ENCODE peak calls at places on chromosomes 3 and 15, in nine cellular contexts. One of them, this sample, is unnamed.

GRCh38 chr3:150349314-150350097 is 58.6 kb upstream of the TSC22D2 start:
- DNase-seq in AG10803: peak
- DNase-seq in AG04449: no peak
- DNase-seq in HCT116: no peak
- DNase-seq in GM12878: no peak
- DNase-seq in adrenal gland: no peak
- DNase-seq in lower lobe of right lung: peak
- DNase-seq in SK-N-SH: no peak
- DNase-seq in kidney: no peak
- DNase-seq in this sample: no peak

GRCh38 chr3:156400062-156400461 is 154.9 kb downstream of the SSR3 start:
- DNase-seq in AG10803: no peak
- DNase-seq in AG04449: no peak
- DNase-seq in HCT116: no peak
- DNase-seq in GM12878: no peak
- DNase-seq in adrenal gland: no peak
- DNase-seq in lower lobe of right lung: no peak
- DNase-seq in SK-N-SH: peak
- DNase-seq in kidney: no peak
- DNase-seq in this sample: no peak

GRCh38 chr3:149657796-149658443 is at the start of gene WWTR1:
- DNase-seq in AG10803: peak
- DNase-seq in AG04449: peak
- DNase-seq in HCT116: peak
- DNase-seq in GM12878: peak
- DNase-seq in adrenal gland: peak
- DNase-seq in lower lobe of right lung: peak
- DNase-seq in SK-N-SH: peak
- DNase-seq in kidney: peak
- DNase-seq in this sample: peak

GRCh38 chr3:63937661-63938651 is 25.8 kb upstream of the SCAANT1 start:
- DNase-seq in AG10803: no peak
- DNase-seq in AG04449: no peak
- DNase-seq in HCT116: no peak
- DNase-seq in GM12878: peak
- DNase-seq in adrenal gland: no peak
- DNase-seq in lower lobe of right lung: peak
- DNase-seq in SK-N-SH: no peak
- DNase-seq in kidney: no peak
- DNase-seq in this sample: no peak

GRCh38 chr3:163132111-163132510 is 1635.5 kb downstream of the OTOL1 start:
- DNase-seq in AG10803: no peak
- DNase-seq in AG04449: no peak
- DNase-seq in HCT116: no peak
- DNase-seq in GM12878: no peak
- DNase-seq in adrenal gland: no peak
- DNase-seq in lower lobe of right lung: no peak
- DNase-seq in SK-N-SH: no peak
- DNase-seq in kidney: no peak
- DNase-seq in this sample: no peak

GRCh38 chr3:149706905-149707304 is 45.4 kb downstream of the COMMD2 start:
- DNase-seq in AG10803: peak
- DNase-seq in AG04449: no peak
- DNase-seq in HCT116: no peak
- DNase-seq in GM12878: no peak
- DNase-seq in adrenal gland: no peak
- DNase-seq in lower lobe of right lung: no peak
- DNase-seq in SK-N-SH: no peak
- DNase-seq in kidney: no peak
- DNase-seq in this sample: no peak

GRCh38 chr3:66971891-66972551 is 26.1 kb upstream of the KBTBD8 start:
- DNase-seq in AG10803: peak
- DNase-seq in AG04449: peak
- DNase-seq in HCT116: peak
- DNase-seq in GM12878: peak
- DNase-seq in adrenal gland: peak
- DNase-seq in lower lobe of right lung: peak
- DNase-seq in SK-N-SH: peak
- DNase-seq in kidney: peak
- DNase-seq in this sample: no peak

GRCh38 chr3:137854498-137855285 is 90.6 kb downstream of the SOX14 start:
- DNase-seq in AG10803: no peak
- DNase-seq in AG04449: no peak
- DNase-seq in HCT116: no peak
- DNase-seq in GM12878: no peak
- DNase-seq in adrenal gland: no peak
- DNase-seq in lower lobe of right lung: no peak
- DNase-seq in SK-N-SH: no peak
- DNase-seq in kidney: no peak
- DNase-seq in this sample: no peak

GRCh38 chr15:23003736-23004135 is 23.6 kb upstream of the CYFIP1 start:
- DNase-seq in AG10803: no peak
- DNase-seq in AG04449: no peak
- DNase-seq in HCT116: no peak
- DNase-seq in GM12878: no peak
- DNase-seq in adrenal gland: no peak
- DNase-seq in lower lobe of right lung: no peak
- DNase-seq in SK-N-SH: no peak
- DNase-seq in kidney: no peak
- DNase-seq in this sample: no peak

GRCh38 chr3:136135039-136135802 is 60.9 kb downstream of the MSL2 start:
- DNase-seq in AG10803: no peak
- DNase-seq in AG04449: no peak
- DNase-seq in HCT116: no peak
- DNase-seq in GM12878: no peak
- DNase-seq in adrenal gland: no peak
- DNase-seq in lower lobe of right lung: no peak
- DNase-seq in SK-N-SH: peak
- DNase-seq in kidney: no peak
- DNase-seq in this sample: no peak

GRCh38 chr3:15387171-15387581 is 40.2 kb downstream of the METTL6 start:
- DNase-seq in AG10803: peak
- DNase-seq in AG04449: no peak
- DNase-seq in HCT116: no peak
- DNase-seq in GM12878: no peak
- DNase-seq in adrenal gland: peak
- DNase-seq in lower lobe of right lung: no peak
- DNase-seq in SK-N-SH: no peak
- DNase-seq in kidney: no peak
- DNase-seq in this sample: no peak

GRCh38 chr15:31193291-31193690 is 91.8 kb upstream of the TRPM1 start:
- DNase-seq in AG10803: no peak
- DNase-seq in AG04449: no peak
- DNase-seq in HCT116: no peak
- DNase-seq in GM12878: no peak
- DNase-seq in adrenal gland: no peak
- DNase-seq in lower lobe of right lung: no peak
- DNase-seq in SK-N-SH: no peak
- DNase-seq in kidney: no peak
- DNase-seq in this sample: no peak

GRCh38 chr3:196292281-196292923 is 4.9 kb upstream of the PCYT1A start:
- DNase-seq in AG10803: no peak
- DNase-seq in AG04449: no peak
- DNase-seq in HCT116: no peak
- DNase-seq in GM12878: no peak
- DNase-seq in adrenal gland: no peak
- DNase-seq in lower lobe of right lung: no peak
- DNase-seq in SK-N-SH: no peak
- DNase-seq in kidney: no peak
- DNase-seq in this sample: no peak
- H3K4me3 ChIP-seq in AG10803: no peak
- H3K4me3 ChIP-seq in AG04449: no peak
- H3K4me3 ChIP-seq in HCT116: no peak
- H3K4me3 ChIP-seq in GM12878: peak
- H3K4me3 ChIP-seq in adrenal gland: no peak
- H3K4me3 ChIP-seq in lower lobe of right lung: no peak
- H3K4me3 ChIP-seq in SK-N-SH: no peak
- H3K4me3 ChIP-seq in kidney: no peak
- H3K4me3 ChIP-seq in this sample: no peak

GRCh38 chr3:129281726-129282125 is 3.1 kb downstream of the HMCES start:
- DNase-seq in AG10803: no peak
- DNase-seq in AG04449: no peak
- DNase-seq in HCT116: no peak
- DNase-seq in GM12878: no peak
- DNase-seq in adrenal gland: no peak
- DNase-seq in lower lobe of right lung: no peak
- DNase-seq in SK-N-SH: no peak
- DNase-seq in kidney: no peak
- DNase-seq in this sample: no peak

GRCh38 chr3:129282727-129283327 is 4.2 kb downstream of the HMCES start:
- DNase-seq in AG10803: peak
- DNase-seq in AG04449: no peak
- DNase-seq in HCT116: no peak
- DNase-seq in GM12878: peak
- DNase-seq in adrenal gland: peak
- DNase-seq in lower lobe of right lung: no peak
- DNase-seq in SK-N-SH: no peak
- DNase-seq in kidney: no peak
- DNase-seq in this sample: no peak

GRCh38 chr3:129289201-129289921 is 10.7 kb downstream of the HMCES start:
- DNase-seq in AG10803: peak
- DNase-seq in AG04449: no peak
- DNase-seq in HCT116: no peak
- DNase-seq in GM12878: no peak
- DNase-seq in adrenal gland: no peak
- DNase-seq in lower lobe of right lung: no peak
- DNase-seq in SK-N-SH: no peak
- DNase-seq in kidney: no peak
- DNase-seq in this sample: no peak

GRCh38 chr3:129291487-129291886 is 12.8 kb downstream of the HMCES start:
- DNase-seq in AG10803: peak
- DNase-seq in AG04449: no peak
- DNase-seq in HCT116: no peak
- DNase-seq in GM12878: no peak
- DNase-seq in adrenal gland: no peak
- DNase-seq in lower lobe of right lung: no peak
- DNase-seq in SK-N-SH: no peak
- DNase-seq in kidney: no peak
- DNase-seq in this sample: no peak

DNA sequence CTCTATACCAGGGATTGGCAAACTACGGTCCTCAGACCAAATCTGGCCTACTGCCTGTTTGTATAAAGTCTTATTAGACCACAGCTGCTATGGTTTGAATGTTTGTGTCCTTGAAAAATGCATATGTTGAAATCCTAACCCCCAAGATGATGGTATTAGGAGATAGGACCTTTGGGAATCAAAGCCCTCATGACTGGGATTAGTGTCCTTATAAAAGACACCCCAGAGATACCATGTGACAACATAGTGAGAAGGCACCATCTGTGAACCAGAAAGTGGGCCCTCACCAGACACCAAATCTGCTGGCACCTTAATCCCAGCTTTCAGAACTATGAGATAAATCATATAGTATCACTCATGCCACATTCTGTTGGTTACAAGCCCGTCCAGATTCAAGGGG is 7.4 kb downstream of the HMCES start:
- DNase-seq in AG10803: peak
- DNase-seq in AG04449: peak
- DNase-seq in HCT116: no peak
- DNase-seq in GM12878: no peak
- DNase-seq in adrenal gland: no peak
- DNase-seq in lower lobe of right lung: no peak
- DNase-seq in SK-N-SH: no peak
- DNase-seq in kidney: no peak
- DNase-seq in this sample: no peak
- TF ChIP-seq CTCF in AG10803: no peak
- TF ChIP-seq CTCF in AG04449: no peak
- TF ChIP-seq CTCF in HCT116: no peak
- TF ChIP-seq CTCF in GM12878: no peak
- TF ChIP-seq CTCF in adrenal gland: no peak
- TF ChIP-seq CTCF in lower lobe of right lung: no peak
- TF ChIP-seq CTCF in SK-N-SH: no peak
- TF ChIP-seq CTCF in kidney: no peak
- TF ChIP-seq CTCF in this sample: no peak

DNA sequence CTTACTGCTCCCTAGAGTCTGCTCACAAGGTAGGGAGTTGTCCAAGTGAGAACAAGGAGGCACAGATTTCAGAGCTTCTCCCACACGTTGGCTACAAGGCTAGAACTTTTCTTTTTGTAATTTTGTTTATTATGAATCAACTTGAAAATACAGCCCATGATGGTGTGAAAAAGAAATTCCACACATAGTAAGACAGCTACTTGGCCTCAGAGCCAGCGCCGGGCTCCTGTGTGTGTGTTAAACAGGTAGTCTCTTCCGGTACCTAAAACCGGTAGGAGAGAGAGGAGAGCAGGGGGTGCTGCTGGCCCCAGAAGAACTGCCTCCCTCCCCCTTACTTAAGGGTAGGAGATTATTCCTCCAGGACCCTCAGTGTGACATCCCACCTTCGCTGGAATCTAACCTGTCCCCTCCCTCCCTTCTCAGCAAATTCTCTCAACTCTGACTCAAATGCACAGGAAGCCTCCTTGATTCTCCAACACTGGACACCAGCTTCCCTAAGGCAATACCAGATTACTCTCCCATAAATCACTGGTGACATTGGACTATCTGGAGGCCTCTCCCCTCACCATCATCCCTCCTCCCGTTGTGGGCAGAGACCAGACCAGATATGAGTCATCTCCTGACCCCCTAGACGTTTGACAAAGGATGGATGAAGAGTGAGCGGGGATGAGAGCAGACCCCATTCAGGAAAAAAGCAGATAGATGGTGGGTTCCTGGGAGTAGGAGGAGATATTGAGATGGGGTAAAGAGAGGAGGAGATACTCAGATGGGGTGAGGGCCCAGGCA is 4.5 kb upstream of the IP6K1 start:
- DNase-seq in AG10803: no peak
- DNase-seq in AG04449: no peak
- DNase-seq in HCT116: no peak
- DNase-seq in GM12878: no peak
- DNase-seq in adrenal gland: no peak
- DNase-seq in lower lobe of right lung: no peak
- DNase-seq in SK-N-SH: peak
- DNase-seq in kidney: no peak
- DNase-seq in this sample: no peak
- H3K4me3 ChIP-seq in AG10803: no peak
- H3K4me3 ChIP-seq in AG04449: no peak
- H3K4me3 ChIP-seq in HCT116: no peak
- H3K4me3 ChIP-seq in GM12878: no peak
- H3K4me3 ChIP-seq in adrenal gland: no peak
- H3K4me3 ChIP-seq in lower lobe of right lung: no peak
- H3K4me3 ChIP-seq in SK-N-SH: no peak
- H3K4me3 ChIP-seq in kidney: no peak
- H3K4me3 ChIP-seq in this sample: no peak

DNA sequence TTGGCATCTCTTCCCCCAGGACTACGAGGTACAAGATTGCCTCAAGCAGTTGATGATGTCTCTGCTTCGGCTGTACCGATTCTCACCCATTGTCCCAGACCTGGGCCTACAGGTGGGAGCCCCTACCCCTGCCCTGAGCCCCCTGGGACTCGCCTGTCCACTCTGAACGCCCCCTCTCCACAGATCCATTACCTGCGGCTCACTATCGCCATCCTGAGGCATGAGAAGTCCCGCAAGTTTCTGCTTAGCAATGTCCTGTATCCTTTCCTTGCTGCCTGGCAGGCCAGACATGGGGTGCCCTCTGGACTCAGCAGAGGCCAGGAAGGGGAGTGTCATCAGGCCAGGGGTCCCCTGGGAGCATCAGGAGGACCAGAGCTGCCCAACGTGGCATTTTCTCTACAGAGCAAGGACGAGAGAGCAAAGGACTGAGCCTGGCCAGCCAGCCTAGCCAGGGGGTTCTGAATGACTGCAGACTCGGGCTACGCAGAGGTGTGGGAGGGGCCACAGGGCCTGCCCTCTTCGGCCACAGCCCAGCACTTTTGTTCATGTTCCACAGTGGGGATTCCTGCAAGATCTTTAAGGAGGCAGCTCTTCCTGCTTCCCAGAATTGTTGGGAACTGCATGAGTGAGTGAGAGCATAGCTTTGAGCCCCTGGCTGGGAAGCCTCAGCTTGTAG is 11.2 kb downstream of the RNF123 start:
- DNase-seq in AG10803: no peak
- DNase-seq in AG04449: no peak
- DNase-seq in HCT116: no peak
- DNase-seq in GM12878: no peak
- DNase-seq in adrenal gland: no peak
- DNase-seq in lower lobe of right lung: no peak
- DNase-seq in SK-N-SH: no peak
- DNase-seq in kidney: no peak
- DNase-seq in this sample: no peak
- TF ChIP-seq CTCF in AG10803: no peak
- TF ChIP-seq CTCF in AG04449: no peak
- TF ChIP-seq CTCF in HCT116: peak
- TF ChIP-seq CTCF in GM12878: peak
- TF ChIP-seq CTCF in adrenal gland: no peak
- TF ChIP-seq CTCF in lower lobe of right lung: no peak
- TF ChIP-seq CTCF in SK-N-SH: peak
- TF ChIP-seq CTCF in kidney: no peak
- TF ChIP-seq CTCF in this sample: peak

This sample was measured in epithelial cell of proximal tubule.